ENCODE peak calls at places on chromosome X, in ten cellular contexts. One of them, this sample, is unnamed.

GRCh38 chrX:16628954-16629595 is 20.9 kb upstream of the S100G start:
- DNase-seq in LoVo: no peak
- DNase-seq in epithelial cell of prostate: no peak
- DNase-seq in right cardiac atrium: no peak
- DNase-seq in Right ventricle myocardium superior: no peak
- DNase-seq in AG08396: no peak
- DNase-seq in cerebellar cortex: no peak
- DNase-seq in activated naive CD8-positive, alpha-beta T cell treated with anti-CD3 and anti-CD28 coated beads, Interleukin-2, amount 10 ng/mL, durations not matched to agents 7 days and 5 days: no peak
- DNase-seq in H1: no peak
- DNase-seq in DMS153: no peak
- DNase-seq in this sample: no peak

GRCh38 chrX:10797493-10797892 is 177.1 kb upstream of the MID1 start:
- DNase-seq in AG08396: peak; percentile 7
- DNase-seq in right cardiac atrium: no peak
- DNase-seq in DMS153: no peak
- DNase-seq in H1: no peak
- DNase-seq in epithelial cell of prostate: peak; percentile 26
- DNase-seq in Right ventricle myocardium superior: no peak
- DNase-seq in activated naive CD8-positive, alpha-beta T cell treated with anti-CD3 and anti-CD28 coated beads, Interleukin-2, amount 10 ng/mL, durations not matched to agents 7 days and 5 days: no peak
- DNase-seq in LoVo: no peak
- DNase-seq in cerebellar cortex: no peak
- DNase-seq in this sample: no peak

GRCh38 chrX:121649414-121649813 is 602.0 kb downstream of the GLUD2 start:
- DNase-seq in H1: no peak
- DNase-seq in Right ventricle myocardium superior: no peak
- DNase-seq in right cardiac atrium: no peak
- DNase-seq in activated naive CD8-positive, alpha-beta T cell treated with anti-CD3 and anti-CD28 coated beads, Interleukin-2, amount 10 ng/mL, durations not matched to agents 7 days and 5 days: no peak
- DNase-seq in LoVo: no peak
- DNase-seq in cerebellar cortex: no peak
- DNase-seq in DMS153: no peak
- DNase-seq in AG08396: no peak
- DNase-seq in epithelial cell of prostate: no peak
- DNase-seq in this sample: no peak

GRCh38 chrX:108261541-108262218 is 170.1 kb downstream of the ATG4A start:
- DNase-seq in activated naive CD8-positive, alpha-beta T cell treated with anti-CD3 and anti-CD28 coated beads, Interleukin-2, amount 10 ng/mL, durations not matched to agents 7 days and 5 days: no peak
- DNase-seq in LoVo: no peak
- DNase-seq in Right ventricle myocardium superior: no peak
- DNase-seq in right cardiac atrium: no peak
- DNase-seq in cerebellar cortex: no peak
- DNase-seq in epithelial cell of prostate: peak; percentile 80
- DNase-seq in DMS153: no peak
- DNase-seq in H1: no peak
- DNase-seq in AG08396: no peak
- DNase-seq in this sample: no peak

GRCh38 chrX:27336466-27337091 is 126.6 kb downstream of the PPP4R3C start:
- DNase-seq in H1: peak; percentile 3
- DNase-seq in AG08396: peak; percentile 1
- DNase-seq in activated naive CD8-positive, alpha-beta T cell treated with anti-CD3 and anti-CD28 coated beads, Interleukin-2, amount 10 ng/mL, durations not matched to agents 7 days and 5 days: peak; percentile 24
- DNase-seq in cerebellar cortex: peak; percentile 16
- DNase-seq in Right ventricle myocardium superior: peak; percentile 28
- DNase-seq in right cardiac atrium: peak; percentile 8
- DNase-seq in epithelial cell of prostate: no peak
- DNase-seq in DMS153: no peak
- DNase-seq in LoVo: peak; percentile 18
- DNase-seq in this sample: peak; percentile 38

GRCh38 chrX:15564981-15565579 is 35.7 kb downstream of the ACE2 start:
- DNase-seq in H1: peak; percentile 3
- DNase-seq in AG08396: peak; percentile 31
- DNase-seq in epithelial cell of prostate: peak; percentile 40
- DNase-seq in Right ventricle myocardium superior: peak; percentile 66
- DNase-seq in LoVo: peak; percentile 67
- DNase-seq in right cardiac atrium: peak; percentile 70
- DNase-seq in cerebellar cortex: peak; percentile 17
- DNase-seq in activated naive CD8-positive, alpha-beta T cell treated with anti-CD3 and anti-CD28 coated beads, Interleukin-2, amount 10 ng/mL, durations not matched to agents 7 days and 5 days: no peak
- DNase-seq in DMS153: peak; percentile 40
- DNase-seq in this sample: peak; percentile 70

GRCh38 chrX:114580336-114580735 is 3.5 kb upstream of the HTR2C start:
- DNase-seq in activated naive CD8-positive, alpha-beta T cell treated with anti-CD3 and anti-CD28 coated beads, Interleukin-2, amount 10 ng/mL, durations not matched to agents 7 days and 5 days: no peak
- DNase-seq in DMS153: no peak
- DNase-seq in AG08396: no peak
- DNase-seq in LoVo: no peak
- DNase-seq in right cardiac atrium: no peak
- DNase-seq in cerebellar cortex: no peak
- DNase-seq in Right ventricle myocardium superior: no peak
- DNase-seq in H1: no peak
- DNase-seq in epithelial cell of prostate: no peak
- DNase-seq in this sample: no peak

GRCh38 chrX:77412631-77413030 is 34.6 kb upstream of the FGF16 start:
- DNase-seq in H1: no peak
- DNase-seq in epithelial cell of prostate: no peak
- DNase-seq in AG08396: no peak
- DNase-seq in right cardiac atrium: no peak
- DNase-seq in LoVo: no peak
- DNase-seq in DMS153: no peak
- DNase-seq in Right ventricle myocardium superior: no peak
- DNase-seq in activated naive CD8-positive, alpha-beta T cell treated with anti-CD3 and anti-CD28 coated beads, Interleukin-2, amount 10 ng/mL, durations not matched to agents 7 days and 5 days: no peak
- DNase-seq in cerebellar cortex: no peak
- DNase-seq in this sample: no peak

GRCh38 chrX:41703574-41704029 is 14.8 kb downstream of the GPR34 start:
- DNase-seq in AG08396: no peak
- DNase-seq in cerebellar cortex: no peak
- DNase-seq in right cardiac atrium: no peak
- DNase-seq in LoVo: no peak
- DNase-seq in H1: no peak
- DNase-seq in DMS153: no peak
- DNase-seq in epithelial cell of prostate: no peak
- DNase-seq in activated naive CD8-positive, alpha-beta T cell treated with anti-CD3 and anti-CD28 coated beads, Interleukin-2, amount 10 ng/mL, durations not matched to agents 7 days and 5 days: no peak
- DNase-seq in Right ventricle myocardium superior: no peak
- DNase-seq in this sample: no peak

GRCh38 chrX:40146471-40147398 is 49.0 kb upstream of the BCOR start:
- DNase-seq in cerebellar cortex: no peak
- DNase-seq in right cardiac atrium: no peak
- DNase-seq in LoVo: no peak
- DNase-seq in Right ventricle myocardium superior: peak; percentile 65
- DNase-seq in AG08396: peak; percentile 67
- DNase-seq in DMS153: no peak
- DNase-seq in epithelial cell of prostate: no peak
- DNase-seq in H1: no peak
- DNase-seq in activated naive CD8-positive, alpha-beta T cell treated with anti-CD3 and anti-CD28 coated beads, Interleukin-2, amount 10 ng/mL, durations not matched to agents 7 days and 5 days: peak; percentile 47
- DNase-seq in this sample: peak; percentile 15

GRCh38 chrX:120603707-120604358 is at the start of gene MCTS1:
- DNase-seq in cerebellar cortex: peak; percentile 96
- DNase-seq in right cardiac atrium: peak; percentile 84
- DNase-seq in LoVo: peak; percentile 82
- DNase-seq in AG08396: peak; percentile 72
- DNase-seq in epithelial cell of prostate: peak; percentile 87
- DNase-seq in Right ventricle myocardium superior: peak; percentile 86
- DNase-seq in DMS153: peak; percentile 98
- DNase-seq in H1: peak; percentile 41
- DNase-seq in activated naive CD8-positive, alpha-beta T cell treated with anti-CD3 and anti-CD28 coated beads, Interleukin-2, amount 10 ng/mL, durations not matched to agents 7 days and 5 days: peak; percentile 68
- DNase-seq in this sample: peak; percentile 85

GRCh38 chrX:19799319-19800182 is 87.8 kb downstream of the SH3KBP1 start:
- DNase-seq in LoVo: no peak
- DNase-seq in DMS153: peak; percentile 48
- DNase-seq in cerebellar cortex: no peak
- DNase-seq in AG08396: peak; percentile 39
- DNase-seq in H1: no peak
- DNase-seq in activated naive CD8-positive, alpha-beta T cell treated with anti-CD3 and anti-CD28 coated beads, Interleukin-2, amount 10 ng/mL, durations not matched to agents 7 days and 5 days: no peak
- DNase-seq in epithelial cell of prostate: no peak
- DNase-seq in Right ventricle myocardium superior: no peak
- DNase-seq in right cardiac atrium: peak; percentile 24
- DNase-seq in this sample: no peak

GRCh38 chrX:103175944-103176753 is 38.8 kb upstream of the BEX4 start:
- DNase-seq in activated naive CD8-positive, alpha-beta T cell treated with anti-CD3 and anti-CD28 coated beads, Interleukin-2, amount 10 ng/mL, durations not matched to agents 7 days and 5 days: peak; percentile 59
- DNase-seq in LoVo: peak; percentile 13
- DNase-seq in H1: no peak
- DNase-seq in epithelial cell of prostate: no peak
- DNase-seq in cerebellar cortex: peak; percentile 51
- DNase-seq in DMS153: no peak
- DNase-seq in right cardiac atrium: peak; percentile 40
- DNase-seq in Right ventricle myocardium superior: peak; percentile 68
- DNase-seq in AG08396: peak; percentile 58
- DNase-seq in this sample: peak; percentile 71

GRCh38 chrX:56728752-56729151 is 291 bp upstream of the NBDY start:
- DNase-seq in LoVo: no peak
- DNase-seq in cerebellar cortex: no peak
- DNase-seq in DMS153: no peak
- DNase-seq in Right ventricle myocardium superior: no peak
- DNase-seq in AG08396: no peak
- DNase-seq in activated naive CD8-positive, alpha-beta T cell treated with anti-CD3 and anti-CD28 coated beads, Interleukin-2, amount 10 ng/mL, durations not matched to agents 7 days and 5 days: no peak
- DNase-seq in epithelial cell of prostate: no peak
- DNase-seq in H1: no peak
- DNase-seq in right cardiac atrium: no peak
- DNase-seq in this sample: peak; percentile 19

GRCh38 chrX:121052122-121052521 is 4.7 kb downstream of the GLUD2 start:
- DNase-seq in LoVo: no peak
- DNase-seq in DMS153: no peak
- DNase-seq in epithelial cell of prostate: no peak
- DNase-seq in H1: no peak
- DNase-seq in activated naive CD8-positive, alpha-beta T cell treated with anti-CD3 and anti-CD28 coated beads, Interleukin-2, amount 10 ng/mL, durations not matched to agents 7 days and 5 days: no peak
- DNase-seq in AG08396: no peak
- DNase-seq in cerebellar cortex: no peak
- DNase-seq in right cardiac atrium: no peak
- DNase-seq in Right ventricle myocardium superior: no peak
- DNase-seq in this sample: no peak

GRCh38 chrX:106481341-106481740 is 130.4 kb upstream of the RADX start:
- DNase-seq in H1: no peak
- DNase-seq in activated naive CD8-positive, alpha-beta T cell treated with anti-CD3 and anti-CD28 coated beads, Interleukin-2, amount 10 ng/mL, durations not matched to agents 7 days and 5 days: no peak
- DNase-seq in LoVo: peak; percentile 54
- DNase-seq in cerebellar cortex: peak; percentile 23
- DNase-seq in DMS153: no peak
- DNase-seq in AG08396: peak; percentile 50
- DNase-seq in Right ventricle myocardium superior: no peak
- DNase-seq in right cardiac atrium: no peak
- DNase-seq in epithelial cell of prostate: no peak
- DNase-seq in this sample: peak; percentile 59

GRCh38 chrX:124347242-124347641 is 879 bp downstream of the SH2D1A start:
- DNase-seq in Right ventricle myocardium superior: no peak
- DNase-seq in activated naive CD8-positive, alpha-beta T cell treated with anti-CD3 and anti-CD28 coated beads, Interleukin-2, amount 10 ng/mL, durations not matched to agents 7 days and 5 days: no peak
- DNase-seq in epithelial cell of prostate: no peak
- DNase-seq in right cardiac atrium: no peak
- DNase-seq in DMS153: no peak
- DNase-seq in AG08396: no peak
- DNase-seq in H1: no peak
- DNase-seq in LoVo: no peak
- DNase-seq in cerebellar cortex: no peak
- DNase-seq in this sample: no peak

GRCh38 chrX:19174401-19175025 is 52.2 kb upstream of the ADGRG2 start:
- DNase-seq in LoVo: peak; percentile 31
- DNase-seq in Right ventricle myocardium superior: peak; percentile 42
- DNase-seq in H1: no peak
- DNase-seq in activated naive CD8-positive, alpha-beta T cell treated with anti-CD3 and anti-CD28 coated beads, Interleukin-2, amount 10 ng/mL, durations not matched to agents 7 days and 5 days: no peak
- DNase-seq in epithelial cell of prostate: peak; percentile 51
- DNase-seq in AG08396: peak; percentile 30
- DNase-seq in right cardiac atrium: peak; percentile 53
- DNase-seq in cerebellar cortex: no peak
- DNase-seq in DMS153: no peak
- DNase-seq in this sample: peak; percentile 25

GRCh38 chrX:43025806-43026205 is 247.8 kb upstream of the PPP1R2C start:
- DNase-seq in activated naive CD8-positive, alpha-beta T cell treated with anti-CD3 and anti-CD28 coated beads, Interleukin-2, amount 10 ng/mL, durations not matched to agents 7 days and 5 days: no peak
- DNase-seq in H1: no peak
- DNase-seq in cerebellar cortex: no peak
- DNase-seq in epithelial cell of prostate: no peak
- DNase-seq in DMS153: no peak
- DNase-seq in AG08396: no peak
- DNase-seq in Right ventricle myocardium superior: no peak
- DNase-seq in LoVo: no peak
- DNase-seq in right cardiac atrium: no peak
- DNase-seq in this sample: no peak

GRCh38 chrX:41313419-41313818 is 20.5 kb upstream of the DDX3X start:
- DNase-seq in LoVo: no peak
- DNase-seq in activated naive CD8-positive, alpha-beta T cell treated with anti-CD3 and anti-CD28 coated beads, Interleukin-2, amount 10 ng/mL, durations not matched to agents 7 days and 5 days: no peak
- DNase-seq in DMS153: no peak
- DNase-seq in right cardiac atrium: no peak
- DNase-seq in H1: no peak
- DNase-seq in cerebellar cortex: no peak
- DNase-seq in epithelial cell of prostate: no peak
- DNase-seq in AG08396: peak; percentile 62
- DNase-seq in Right ventricle myocardium superior: no peak
- DNase-seq in this sample: no peak

GRCh38 chrX:65744965-65745364 is 77.5 kb downstream of the MSN start:
- DNase-seq in AG08396: no peak
- DNase-seq in cerebellar cortex: no peak
- DNase-seq in LoVo: no peak
- DNase-seq in epithelial cell of prostate: peak; percentile 12
- DNase-seq in DMS153: no peak
- DNase-seq in right cardiac atrium: no peak
- DNase-seq in H1: no peak
- DNase-seq in Right ventricle myocardium superior: no peak
- DNase-seq in activated naive CD8-positive, alpha-beta T cell treated with anti-CD3 and anti-CD28 coated beads, Interleukin-2, amount 10 ng/mL, durations not matched to agents 7 days and 5 days: no peak
- DNase-seq in this sample: peak; percentile 27

GRCh38 chrX:68440940-68441339 is 7.6 kb upstream of the OPHN1 start:
- DNase-seq in epithelial cell of prostate: no peak
- DNase-seq in H1: no peak
- DNase-seq in DMS153: peak; percentile 9
- DNase-seq in activated naive CD8-positive, alpha-beta T cell treated with anti-CD3 and anti-CD28 coated beads, Interleukin-2, amount 10 ng/mL, durations not matched to agents 7 days and 5 days: no peak
- DNase-seq in LoVo: peak; percentile 46
- DNase-seq in AG08396: peak; percentile 9
- DNase-seq in right cardiac atrium: peak; percentile 75
- DNase-seq in Right ventricle myocardium superior: peak; percentile 51
- DNase-seq in cerebellar cortex: no peak
- DNase-seq in this sample: peak; percentile 47

GRCh38 chrX:38800981-38801845 is at the start of gene MID1IP1:
- DNase-seq in Right ventricle myocardium superior: peak; percentile 94
- DNase-seq in AG08396: peak; percentile 89
- DNase-seq in DMS153: peak; percentile 85
- DNase-seq in cerebellar cortex: peak; percentile 64
- DNase-seq in right cardiac atrium: peak; percentile 92
- DNase-seq in H1: peak; percentile 69
- DNase-seq in LoVo: peak; percentile 70
- DNase-seq in epithelial cell of prostate: peak; percentile 60
- DNase-seq in activated naive CD8-positive, alpha-beta T cell treated with anti-CD3 and anti-CD28 coated beads, Interleukin-2, amount 10 ng/mL, durations not matched to agents 7 days and 5 days: peak; percentile 81
- DNase-seq in this sample: peak; percentile 94

This sample was measured in Calu3.